ENCODE peak calls at places on chromosomes 1 and 21, in eight cellular contexts. One of them, this sample, is unnamed.

GRCh38 chr21:43188712-43189151 is 19.9 kb downstream of the CRYAA start:
- DNase-seq in sigmoid colon: peak
- DNase-seq in right cardiac atrium: peak
- DNase-seq in GM23338: no peak
- DNase-seq in gastrocnemius medialis: no peak
- DNase-seq in heart left ventricle: no peak
- DNase-seq in PC-3: no peak
- DNase-seq in uterus: peak
- DNase-seq in this sample: peak

GRCh38 chr1:159921700-159922498 is 3.4 kb downstream of the TAGLN2 start:
- DNase-seq in GM23338: no peak
- DNase-seq in heart left ventricle: peak
- DNase-seq in uterus: no peak
- DNase-seq in right cardiac atrium: peak
- DNase-seq in gastrocnemius medialis: no peak
- DNase-seq in sigmoid colon: no peak
- DNase-seq in PC-3: no peak
- DNase-seq in this sample: no peak

GRCh38 chr1:81836007-81836626 is 35.4 kb downstream of the ADGRL2 start:
- DNase-seq in gastrocnemius medialis: no peak
- DNase-seq in uterus: no peak
- DNase-seq in GM23338: no peak
- DNase-seq in right cardiac atrium: no peak
- DNase-seq in PC-3: no peak
- DNase-seq in sigmoid colon: no peak
- DNase-seq in heart left ventricle: no peak
- DNase-seq in this sample: no peak

GRCh38 chr1:58622571-58622970 is 45.5 kb upstream of the TACSTD2 start:
- DNase-seq in heart left ventricle: no peak
- DNase-seq in uterus: no peak
- DNase-seq in gastrocnemius medialis: no peak
- DNase-seq in PC-3: no peak
- DNase-seq in GM23338: no peak
- DNase-seq in sigmoid colon: no peak
- DNase-seq in right cardiac atrium: no peak
- DNase-seq in this sample: no peak

GRCh38 chr1:8314346-8315280 is 3.3 kb upstream of the SLC45A1 start:
- DNase-seq in GM23338: peak
- DNase-seq in sigmoid colon: peak
- DNase-seq in uterus: peak
- DNase-seq in heart left ventricle: peak
- DNase-seq in gastrocnemius medialis: peak
- DNase-seq in right cardiac atrium: peak
- DNase-seq in PC-3: peak
- DNase-seq in this sample: peak

GRCh38 chr1:197130677-197131304 is 15.7 kb downstream of the ASPM start:
- DNase-seq in right cardiac atrium: no peak
- DNase-seq in PC-3: peak
- DNase-seq in heart left ventricle: no peak
- DNase-seq in uterus: no peak
- DNase-seq in gastrocnemius medialis: no peak
- DNase-seq in sigmoid colon: no peak
- DNase-seq in GM23338: peak
- DNase-seq in this sample: no peak

GRCh38 chr1:12146343-12147112 is 20.3 kb upstream of the TNFRSF1B start:
- DNase-seq in PC-3: no peak
- DNase-seq in uterus: no peak
- DNase-seq in right cardiac atrium: no peak
- DNase-seq in sigmoid colon: no peak
- DNase-seq in gastrocnemius medialis: no peak
- DNase-seq in heart left ventricle: no peak
- DNase-seq in GM23338: no peak
- DNase-seq in this sample: no peak

GRCh38 chr1:193417420-193417819 is 231.0 kb upstream of the B3GALT2 start:
- DNase-seq in gastrocnemius medialis: no peak
- DNase-seq in uterus: no peak
- DNase-seq in PC-3: no peak
- DNase-seq in heart left ventricle: no peak
- DNase-seq in sigmoid colon: no peak
- DNase-seq in GM23338: no peak
- DNase-seq in right cardiac atrium: no peak
- DNase-seq in this sample: no peak

GRCh38 chr1:54490361-54491248 is 57.4 kb upstream of the ACOT11 start:
- DNase-seq in right cardiac atrium: peak
- DNase-seq in gastrocnemius medialis: no peak
- DNase-seq in sigmoid colon: no peak
- DNase-seq in PC-3: no peak
- DNase-seq in uterus: peak
- DNase-seq in heart left ventricle: peak
- DNase-seq in GM23338: peak
- DNase-seq in this sample: peak

GRCh38 chr21:36246080-36246631 is 73.8 kb upstream of the MORC3 start:
- DNase-seq in right cardiac atrium: no peak
- DNase-seq in PC-3: no peak
- DNase-seq in sigmoid colon: no peak
- DNase-seq in gastrocnemius medialis: no peak
- DNase-seq in uterus: no peak
- DNase-seq in heart left ventricle: no peak
- DNase-seq in GM23338: no peak
- DNase-seq in this sample: no peak

GRCh38 chr1:200856716-200857352 is 15.9 kb upstream of the GPR25 start:
- DNase-seq in sigmoid colon: no peak
- DNase-seq in GM23338: no peak
- DNase-seq in heart left ventricle: no peak
- DNase-seq in PC-3: no peak
- DNase-seq in right cardiac atrium: no peak
- DNase-seq in uterus: no peak
- DNase-seq in gastrocnemius medialis: no peak
- DNase-seq in this sample: no peak

GRCh38 chr1:203419558-203419957 is 56.0 kb upstream of the PRELP start:
- DNase-seq in uterus: no peak
- DNase-seq in heart left ventricle: no peak
- DNase-seq in right cardiac atrium: no peak
- DNase-seq in sigmoid colon: no peak
- DNase-seq in PC-3: no peak
- DNase-seq in GM23338: no peak
- DNase-seq in gastrocnemius medialis: no peak
- DNase-seq in this sample: no peak

GRCh38 chr1:151946366-151946764 is 37.1 kb upstream of the THEM4 start:
- DNase-seq in GM23338: no peak
- DNase-seq in heart left ventricle: no peak
- DNase-seq in PC-3: peak
- DNase-seq in uterus: no peak
- DNase-seq in right cardiac atrium: no peak
- DNase-seq in gastrocnemius medialis: no peak
- DNase-seq in sigmoid colon: no peak
- DNase-seq in this sample: no peak

GRCh38 chr1:56206391-56206790 is 373.0 kb downstream of the PLPP3 start:
- DNase-seq in right cardiac atrium: no peak
- DNase-seq in GM23338: no peak
- DNase-seq in uterus: no peak
- DNase-seq in gastrocnemius medialis: no peak
- DNase-seq in heart left ventricle: no peak
- DNase-seq in PC-3: no peak
- DNase-seq in sigmoid colon: no peak
- DNase-seq in this sample: no peak

GRCh38 chr1:92804721-92805169 is 19.8 kb upstream of the EVI5 start:
- DNase-seq in GM23338: peak
- DNase-seq in right cardiac atrium: peak
- DNase-seq in uterus: peak
- DNase-seq in sigmoid colon: peak
- DNase-seq in gastrocnemius medialis: peak
- DNase-seq in PC-3: peak
- DNase-seq in heart left ventricle: peak
- DNase-seq in this sample: peak

GRCh38 chr1:37697090-37697489 is 4.8 kb downstream of the CDCA8 start:
- DNase-seq in GM23338: no peak
- DNase-seq in heart left ventricle: no peak
- DNase-seq in right cardiac atrium: no peak
- DNase-seq in uterus: no peak
- DNase-seq in gastrocnemius medialis: no peak
- DNase-seq in sigmoid colon: no peak
- DNase-seq in PC-3: no peak
- DNase-seq in this sample: no peak

GRCh38 chr1:92790081-92790480 is 5.2 kb upstream of the EVI5 start:
- DNase-seq in GM23338: no peak
- DNase-seq in heart left ventricle: no peak
- DNase-seq in PC-3: no peak
- DNase-seq in uterus: no peak
- DNase-seq in right cardiac atrium: no peak
- DNase-seq in sigmoid colon: no peak
- DNase-seq in gastrocnemius medialis: no peak
- DNase-seq in this sample: no peak

GRCh38 chr1:221284028-221284427 is 404.8 kb downstream of the HLX start:
- DNase-seq in right cardiac atrium: no peak
- DNase-seq in gastrocnemius medialis: no peak
- DNase-seq in uterus: no peak
- DNase-seq in GM23338: no peak
- DNase-seq in PC-3: peak
- DNase-seq in heart left ventricle: no peak
- DNase-seq in sigmoid colon: no peak
- DNase-seq in this sample: no peak

GRCh38 chr1:230694991-230695390 is 18.9 kb downstream of the AGT start:
- DNase-seq in right cardiac atrium: no peak
- DNase-seq in PC-3: no peak
- DNase-seq in heart left ventricle: no peak
- DNase-seq in uterus: no peak
- DNase-seq in gastrocnemius medialis: no peak
- DNase-seq in sigmoid colon: no peak
- DNase-seq in GM23338: no peak
- DNase-seq in this sample: no peak

GRCh38 chr1:214404154-214404553 is 123.2 kb downstream of the SMYD2 start:
- DNase-seq in sigmoid colon: no peak
- DNase-seq in heart left ventricle: no peak
- DNase-seq in right cardiac atrium: no peak
- DNase-seq in uterus: no peak
- DNase-seq in PC-3: no peak
- DNase-seq in gastrocnemius medialis: no peak
- DNase-seq in GM23338: no peak
- DNase-seq in this sample: no peak

GRCh38 chr1:30473920-30474817 is 249.2 kb downstream of the MATN1 start:
- DNase-seq in GM23338: no peak
- DNase-seq in right cardiac atrium: no peak
- DNase-seq in heart left ventricle: no peak
- DNase-seq in gastrocnemius medialis: no peak
- DNase-seq in uterus: no peak
- DNase-seq in PC-3: no peak
- DNase-seq in sigmoid colon: peak
- DNase-seq in this sample: no peak

GRCh38 chr1:198880818-198881597 is 242.2 kb downstream of the PTPRC start:
- DNase-seq in sigmoid colon: no peak
- DNase-seq in heart left ventricle: no peak
- DNase-seq in GM23338: no peak
- DNase-seq in PC-3: peak
- DNase-seq in uterus: no peak
- DNase-seq in gastrocnemius medialis: no peak
- DNase-seq in right cardiac atrium: no peak
- DNase-seq in this sample: no peak

GRCh38 chr1:83033682-83034081 is 965.2 kb downstream of the TTLL7 start:
- DNase-seq in GM23338: no peak
- DNase-seq in right cardiac atrium: no peak
- DNase-seq in sigmoid colon: no peak
- DNase-seq in uterus: no peak
- DNase-seq in heart left ventricle: no peak
- DNase-seq in PC-3: peak
- DNase-seq in gastrocnemius medialis: no peak
- DNase-seq in this sample: no peak

GRCh38 chr21:41362605-41363369 is 960 bp downstream of the MX2 start:
- DNase-seq in sigmoid colon: no peak
- DNase-seq in uterus: no peak
- DNase-seq in right cardiac atrium: no peak
- DNase-seq in PC-3: no peak
- DNase-seq in heart left ventricle: no peak
- DNase-seq in GM23338: no peak
- DNase-seq in gastrocnemius medialis: no peak
- DNase-seq in this sample: peak
- H3K4me3 ChIP-seq in sigmoid colon: peak
- H3K4me3 ChIP-seq in uterus: peak
- H3K4me3 ChIP-seq in right cardiac atrium: peak
- H3K4me3 ChIP-seq in PC-3: no peak
- H3K4me3 ChIP-seq in heart left ventricle: peak
- H3K4me3 ChIP-seq in GM23338: no peak
- H3K4me3 ChIP-seq in gastrocnemius medialis: peak
- H3K4me3 ChIP-seq in this sample: no peak

DNA sequence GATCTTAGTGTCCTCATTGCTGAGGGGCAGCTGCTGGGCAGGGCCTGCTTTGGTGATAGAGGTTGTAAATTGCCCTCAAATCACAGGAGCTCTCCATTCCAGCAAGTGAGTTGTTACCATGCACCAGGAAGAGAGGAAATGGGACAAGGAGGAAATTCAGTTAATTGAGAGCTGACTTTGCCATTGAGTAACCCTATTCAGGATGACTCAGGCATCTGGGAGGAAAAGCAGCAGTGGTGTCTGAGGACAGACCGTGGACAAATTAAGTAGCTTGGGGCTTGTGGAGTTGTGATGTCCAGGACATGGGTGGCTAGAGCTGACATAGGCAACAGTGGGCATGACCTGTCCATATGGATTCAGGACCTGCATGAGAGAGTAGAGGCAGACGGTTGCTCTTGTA is 5.9 kb downstream of the ARHGEF10L start:
- DNase-seq in heart left ventricle: no peak
- DNase-seq in right cardiac atrium: no peak
- DNase-seq in PC-3: peak
- DNase-seq in GM23338: no peak
- DNase-seq in gastrocnemius medialis: no peak
- DNase-seq in sigmoid colon: no peak
- DNase-seq in uterus: no peak
- DNase-seq in this sample: no peak
- H3K27ac ChIP-seq in heart left ventricle: peak
- H3K27ac ChIP-seq in right cardiac atrium: peak
- H3K27ac ChIP-seq in PC-3: peak
- H3K27ac ChIP-seq in GM23338: peak
- H3K27ac ChIP-seq in gastrocnemius medialis: peak
- H3K27ac ChIP-seq in sigmoid colon: peak
- H3K27ac ChIP-seq in uterus: no peak
- H3K27ac ChIP-seq in this sample: peak

GRCh38 chr1:241357366-241358305 is 631 bp upstream of the RGS7 start:
- DNase-seq in sigmoid colon: no peak
- DNase-seq in right cardiac atrium: no peak
- DNase-seq in GM23338: peak
- DNase-seq in gastrocnemius medialis: no peak
- DNase-seq in heart left ventricle: no peak
- DNase-seq in uterus: no peak
- DNase-seq in PC-3: no peak
- DNase-seq in this sample: no peak
- H3K4me3 ChIP-seq in sigmoid colon: peak
- H3K4me3 ChIP-seq in right cardiac atrium: peak
- H3K4me3 ChIP-seq in GM23338: peak
- H3K4me3 ChIP-seq in gastrocnemius medialis: peak
- H3K4me3 ChIP-seq in heart left ventricle: peak
- H3K4me3 ChIP-seq in uterus: peak
- H3K4me3 ChIP-seq in PC-3: no peak
- H3K4me3 ChIP-seq in this sample: peak

DNA sequence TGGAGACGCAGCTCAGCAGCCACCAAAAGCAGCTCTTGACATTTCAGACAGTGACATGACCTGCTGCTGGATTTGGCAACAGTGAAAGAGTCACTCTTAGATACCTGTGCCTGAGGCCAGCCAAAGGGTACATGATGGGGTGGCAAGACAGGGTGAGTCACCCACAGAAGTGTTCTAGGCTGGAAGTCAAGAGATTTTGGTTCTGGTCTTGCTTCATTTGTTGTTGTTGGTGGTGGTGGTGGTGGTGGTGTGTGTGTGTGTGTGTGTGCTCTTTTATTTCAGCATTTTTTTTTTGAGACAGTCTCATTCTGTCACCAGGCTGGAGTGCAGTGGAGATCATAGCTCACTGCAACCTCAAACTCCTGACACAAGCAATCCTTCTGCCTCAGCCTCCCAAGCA is 25.8 kb downstream of the SHISAL2A start:
- DNase-seq in PC-3: peak
- DNase-seq in sigmoid colon: no peak
- DNase-seq in heart left ventricle: no peak
- DNase-seq in right cardiac atrium: no peak
- DNase-seq in GM23338: no peak
- DNase-seq in uterus: no peak
- DNase-seq in gastrocnemius medialis: peak
- DNase-seq in this sample: no peak
- H3K27ac ChIP-seq in PC-3: peak
- H3K27ac ChIP-seq in sigmoid colon: no peak
- H3K27ac ChIP-seq in heart left ventricle: no peak
- H3K27ac ChIP-seq in right cardiac atrium: no peak
- H3K27ac ChIP-seq in GM23338: no peak
- H3K27ac ChIP-seq in uterus: no peak
- H3K27ac ChIP-seq in gastrocnemius medialis: peak
- H3K27ac ChIP-seq in this sample: no peak

This sample was measured in aorta.